ENCODE peak calls at places on chromosomes 3 and 15, in ten cellular contexts. U, S, X, P, B, D, W, Z, V and L are unnamed samples.

GRCh38 chr3:141529256-141530132 is 42.7 kb downstream of the RASA2 start:
- DNase-seq in U (no peak), S (no peak), X (no peak), P (no peak), B (no peak), D (no peak), W (no peak), Z (no peak), V (no peak), L (no peak)

GRCh38 chr3:30180305-30181275 is 425.8 kb upstream of the TGFBR2 start:
- DNase-seq in U (peak), S (no peak), X (no peak), P (no peak), B (no peak), D (no peak), W (no peak), Z (no peak), V (no peak), L (no peak)

GRCh38 chr15:77126516-77126915 is 55.6 kb upstream of the TSPAN3 start:
- DNase-seq in U (no peak), S (no peak), X (no peak), P (no peak), B (no peak), D (no peak), W (no peak), Z (no peak), V (no peak), L (no peak)

GRCh38 chr15:71125831-71126453 is 10.7 kb downstream of the THSD4 start:
- DNase-seq in U (no peak), S (peak), X (no peak), P (no peak), B (no peak), D (peak), W (peak), Z (no peak), V (no peak), L (no peak)

GRCh38 chr3:182787302-182788036 is 5.8 kb upstream of the ATP11B start:
- DNase-seq in U (peak), S (no peak), X (no peak), P (no peak), B (no peak), D (no peak), W (no peak), Z (no peak), V (no peak), L (no peak)

GRCh38 chr3:141279074-141279945 is 47.7 kb downstream of the PXYLP1 start:
- DNase-seq in U (peak), S (peak), X (no peak), P (no peak), B (no peak), D (peak), W (peak), Z (peak), V (no peak), L (no peak)

GRCh38 chr3:52019352-52020080 is 23.8 kb upstream of the RPL29 start:
- DNase-seq in U (peak), S (no peak), X (no peak), P (no peak), B (no peak), D (no peak), W (no peak), Z (no peak), V (no peak), L (no peak)

GRCh38 chr3:10142707-10143560 is 1.4 kb downstream of the VHL start:
- DNase-seq in U (peak), S (peak), X (no peak), P (no peak), B (no peak), D (peak), W (no peak), Z (no peak), V (no peak), L (no peak)